ENCODE peak calls at places on chromosomes 16 and 17, in nine cellular contexts. T is GM13976; R is activated T-cell treated with anti-CD3 and anti-CD28 coated beads, Interleukin-2, amount 50 U/mL, for 72 hours; O is MCF 10A; B is cardiac fibroblast; F is NCI-H1048; D is psoas muscle; E is islet precursor cell; A is EL. Z is an unnamed sample.

GRCh38 chr16:87963400-87963799 is 12.2 kb downstream of the BANP start:
- DNase-seq in F (no peak), E (peak; percentile 46), D (no peak), R (peak; percentile 78), B (peak; percentile 93), T (no peak), O (peak; percentile 30), A (peak; percentile 88), Z (no peak)

GRCh38 chr16:31386157-31386984 is 6.8 kb upstream of the ITGAD start:
- DNase-seq in F (no peak), D (no peak), E (no peak), R (peak; percentile 54), T (no peak), A (peak; percentile 27), O (peak; percentile 56), B (peak; percentile 83), Z (no peak)

GRCh38 chr17:38511126-38512108 is 83.2 kb downstream of the ARHGAP23 start:
- DNase-seq in E (peak; percentile 54), O (peak; percentile 11), B (peak; percentile 65), D (no peak), F (no peak), T (no peak), A (peak; percentile 79), R (no peak), Z (peak; percentile 31)

GRCh38 chr17:32626371-32626770 is 139.6 kb downstream of the CDK5R1 start:
- DNase-seq in B (no peak), F (no peak), R (no peak), A (no peak), D (no peak), O (no peak), T (no peak), E (no peak), Z (no peak)

GRCh38 chr17:17732892-17733670 is 51.8 kb downstream of the RAI1 start:
- DNase-seq in A (peak; percentile 82), T (no peak), F (no peak), O (no peak), R (no peak), D (no peak), E (no peak), B (peak; percentile 62), Z (no peak)

GRCh38 chr17:74040291-74040690 is 163.2 kb upstream of the RPL38 start:
- DNase-seq in T (no peak), A (no peak), E (no peak), D (no peak), F (no peak), B (no peak), R (no peak), O (no peak), Z (no peak)

GRCh38 chr16:84029297-84030096 is 13.1 kb downstream of the SLC38A8 start:
- DNase-seq in O (no peak), A (no peak), R (no peak), E (no peak), B (no peak), D (no peak), F (no peak), T (no peak), Z (no peak)

GRCh38 chr17:44217738-44218343 is 1.6 kb downstream of the UBTF start:
- DNase-seq in A (no peak), O (no peak), T (no peak), E (no peak), R (peak; percentile 35), F (no peak), D (peak; percentile 40), B (no peak), Z (no peak)

GRCh38 chr16:10835281-10835931 is 16.8 kb upstream of the TVP23A start:
- DNase-seq in F (no peak), B (no peak), A (no peak), E (no peak), R (peak; percentile 59), D (no peak), T (peak; percentile 58), O (no peak), Z (no peak)

GRCh38 chr16:53428681-53429080 is 5.6 kb upstream of the RBL2 start:
- DNase-seq in O (no peak), D (no peak), A (no peak), E (no peak), F (no peak), T (no peak), R (no peak), B (no peak), Z (no peak)

GRCh38 chr17:4534515-4534914 is 20.7 kb downstream of the MYBBP1A start:
- DNase-seq in A (no peak), D (peak; percentile 14), T (no peak), O (no peak), E (no peak), F (no peak), B (no peak), R (no peak), Z (peak; percentile 38)

GRCh38 chr16:78161023-78161729 is 61.7 kb downstream of the WWOX start:
- DNase-seq in O (no peak), F (no peak), T (no peak), E (no peak), D (no peak), R (no peak), B (no peak), A (no peak), Z (no peak)